ENCODE peak calls at places on chromosomes 1 and 21, in four cellular contexts. G, W, I and J are unnamed samples.
A peak's percentile ranks its signal among the peaks of the same experiment; 100 is the strongest.

GRCh38 chr1:165161130-165161529 is 195.4 kb downstream of the LMX1A start:
- DNase-seq in W (no peak), I (no peak), G (no peak), J (no peak)

GRCh38 chr1:116852910-116853309 is 56.8 kb upstream of the PTGFRN start:
- DNase-seq in G (no peak), I (no peak), W (no peak), J (no peak)

GRCh38 chr1:12552951-12553921 is 64.8 kb downstream of the DHRS3 start:
- DNase-seq in W (no peak), I (no peak), G (no peak), J (no peak)

GRCh38 chr1:84839544-84839943 is 53.5 kb downstream of the LPAR3 start:
- DNase-seq in I (no peak), G (no peak), W (no peak), J (no peak)

GRCh38 chr1:1203561-1204424 is 2.6 kb downstream of the TNFRSF18 start:
- DNase-seq in W (no peak), G (no peak), I (no peak), J (no peak)

GRCh38 chr21:37266515-37267221 is 466 bp downstream of the VPS26C start:
- DNase-seq in G (no peak), I (no peak), W (peak; percentile 60), J (peak; percentile 90)

GRCh38 chr1:199751962-199752687 is 275.4 kb upstream of the NR5A2 start:
- DNase-seq in I (no peak), G (no peak), W (no peak), J (no peak)

GRCh38 chr1:117615474-117615873 is 9.6 kb downstream of the TENT5C start:
- DNase-seq in W (no peak), I (no peak), G (no peak), J (no peak)

GRCh38 chr21:39367783-39368182 is 18.9 kb upstream of the HMGN1 start:
- DNase-seq in W (no peak), I (no peak), G (no peak), J (no peak)

GRCh38 chr21:39363607-39364555 is 15.0 kb upstream of the HMGN1 start:
- DNase-seq in I (no peak), W (no peak), G (no peak), J (no peak)

GRCh38 chr21:39366563-39366962 is 17.7 kb upstream of the HMGN1 start:
- DNase-seq in W (no peak), I (no peak), G (no peak), J (no peak)

GRCh38 chr21:39362733-39363132 is 13.8 kb upstream of the HMGN1 start:
- DNase-seq in I (no peak), G (no peak), W (no peak), J (no peak)

GRCh38 chr21:39364949-39365348 is 16.1 kb upstream of the HMGN1 start:
- DNase-seq in W (no peak), G (no peak), I (no peak), J (no peak)
- TF ChIP-seq POLR2AphosphoS5 in W (no peak), G (no peak), I (no peak), J (no peak)

DNA sequence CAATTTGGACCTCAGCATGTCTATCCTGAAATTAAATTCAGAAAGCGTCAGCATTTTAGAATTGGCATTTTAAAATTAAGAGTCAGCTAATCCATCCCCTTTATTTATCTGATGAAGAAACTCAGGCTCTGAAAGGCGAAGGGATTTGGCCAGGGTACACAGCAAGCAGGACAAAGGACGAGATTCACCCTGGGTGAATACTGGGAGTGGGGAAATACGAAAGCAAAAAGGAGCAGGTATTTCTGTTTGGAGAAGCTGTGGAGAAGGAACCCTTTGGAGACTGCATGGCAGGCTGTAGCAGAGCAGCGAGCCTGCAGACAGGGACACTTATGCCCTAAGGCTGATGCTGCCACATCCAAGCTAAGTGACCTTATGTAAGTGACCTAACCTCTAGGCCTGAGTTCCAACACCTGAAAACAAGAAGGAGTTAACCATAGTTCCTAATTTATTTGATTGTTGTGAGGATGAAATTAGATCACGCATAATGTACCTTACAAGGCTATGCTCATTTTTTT is 207.3 kb upstream of the C1orf87 start:
- DNase-seq in I (no peak), G (no peak), W (no peak), J (no peak)
- H3K4me3 ChIP-seq in I (no peak overlapping the region), G (no peak overlapping the region), W (no peak overlapping the region), J (no peak overlapping the region)

GRCh38 chr1:6286266-6286665 is 25.4 kb upstream of the GPR153 start:
- DNase-seq in I (no peak), W (no peak), G (no peak), J (no peak)

GRCh38 chr1:6288026-6288425 is 27.1 kb upstream of the GPR153 start:
- DNase-seq in I (no peak), W (no peak), G (no peak), J (no peak)

GRCh38 chr1:6288674-6289073 is 27.8 kb upstream of the GPR153 start:
- DNase-seq in G (no peak), W (no peak), I (no peak), J (no peak)

GRCh38 chr1:6287431-6287886 is 26.6 kb upstream of the GPR153 start:
- DNase-seq in W (no peak), I (no peak), G (no peak), J (no peak)

GRCh38 chr1:6287029-6287428 is 26.1 kb upstream of the GPR153 start:
- DNase-seq in G (no peak), W (no peak), I (no peak), J (no peak)
- TF ChIP-seq CTCF in G (no peak), W (no peak), I (no peak), J (no peak)

GRCh38 chr1:206578959-206579358 is 33.3 kb downstream of the EIF2D start:
- DNase-seq in I (no peak), G (no peak), W (no peak), J (no peak)

GRCh38 chr1:206580438-206581113 is 31.7 kb downstream of the EIF2D start:
- DNase-seq in W (no peak), G (no peak), I (no peak), J (no peak)

GRCh38 chr1:206581571-206581981 is 30.7 kb downstream of the EIF2D start:
- DNase-seq in W (no peak), I (no peak), G (no peak), J (no peak)

GRCh38 chr1:206578115-206578935 is 33.9 kb downstream of the EIF2D start:
- DNase-seq in I (no peak), W (no peak), G (no peak), J (no peak)

DNA sequence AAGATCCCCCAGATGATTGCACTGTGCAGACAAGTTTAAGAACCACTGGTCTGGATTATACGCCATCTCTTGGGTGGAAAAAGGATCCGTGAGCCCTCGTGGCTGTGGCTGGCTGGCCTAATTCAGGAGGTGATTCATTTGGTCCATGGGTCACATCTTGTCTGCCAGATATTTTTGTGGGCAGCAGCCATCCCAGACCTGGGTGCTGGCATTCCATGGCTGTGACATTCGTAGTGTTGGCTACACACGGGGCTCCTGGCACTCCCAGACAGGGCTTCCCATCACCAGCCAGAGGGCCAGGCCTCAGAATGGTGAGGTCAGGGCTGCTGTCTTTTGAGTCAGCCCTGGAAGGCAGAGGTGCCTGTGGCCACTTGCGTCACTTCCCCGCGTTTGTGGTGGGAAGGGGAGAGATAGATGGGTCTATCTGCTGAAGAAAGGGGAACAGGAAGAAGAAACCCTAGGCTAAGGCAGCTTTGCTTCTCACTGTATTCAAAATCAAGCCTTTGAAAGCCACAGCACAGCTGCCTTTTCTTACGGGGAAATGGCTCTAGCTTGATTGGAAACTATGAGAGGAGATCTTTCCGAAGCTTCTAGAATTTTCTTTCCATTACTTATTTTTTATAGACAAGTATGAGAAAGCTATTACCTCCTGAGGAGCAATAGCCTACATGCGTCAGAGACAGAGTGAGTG is 32.4 kb downstream of the EIF2D start:
- DNase-seq in G (no peak), W (peak; percentile 72), I (no peak), J (no peak)
- TF ChIP-seq POLR2AphosphoS5 in G (no peak), W (peak; percentile 44), I (no peak), J (peak; percentile 27)

DNA sequence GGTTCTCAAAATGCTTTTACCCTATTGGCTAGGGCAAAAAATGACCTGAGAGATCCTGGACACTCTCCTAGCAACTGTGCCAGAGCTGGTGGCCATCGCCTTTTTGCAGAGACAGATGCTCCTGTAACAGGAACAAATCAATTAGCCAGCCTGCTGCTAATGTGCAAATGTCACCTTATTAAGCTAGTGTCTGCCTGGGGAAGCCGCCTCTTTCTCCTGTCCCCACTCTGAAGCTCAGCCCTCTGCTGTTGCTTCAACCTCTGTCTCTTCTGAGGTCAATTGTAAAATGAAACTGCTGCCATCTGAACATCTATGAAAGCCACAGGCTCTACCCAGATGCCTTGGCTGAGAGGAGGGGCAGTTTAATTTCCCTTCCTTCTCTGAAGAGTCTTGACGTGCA is 85.5 kb upstream of the CACNA1E start:
- DNase-seq in I (no peak), W (no peak), G (no peak), J (no peak)
- H3K4me3 ChIP-seq in I (no peak overlapping the region), W (no peak overlapping the region), G (no peak overlapping the region), J (no peak overlapping the region)

DNA sequence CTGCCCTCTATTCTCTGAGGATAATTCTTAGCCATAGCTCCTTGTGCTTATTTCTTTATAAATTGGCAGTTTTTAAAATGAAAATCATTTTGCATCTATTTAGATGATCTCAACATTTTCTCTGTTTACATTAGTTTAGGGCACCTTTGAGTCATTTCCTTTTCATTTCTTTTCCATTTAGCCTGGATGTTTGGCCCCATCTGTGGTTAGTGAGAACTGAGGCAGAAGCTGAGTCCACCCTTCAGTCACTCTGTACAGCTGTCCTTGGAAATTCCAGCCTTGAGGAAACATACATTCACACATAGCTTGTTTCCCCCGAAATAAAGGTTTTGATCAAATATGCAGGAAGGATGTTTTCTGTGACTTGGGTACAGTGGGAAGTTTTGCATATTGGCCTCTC is 123.7 kb downstream of the NTNG1 start:
- DNase-seq in G (no peak), W (no peak), I (no peak), J (no peak)
- TF ChIP-seq CTCF in G (no peak), W (no peak), I (no peak), J (no peak)

GRCh38 chr1:15741183-15741850 is 982 bp upstream of the TMEM82 start:
- DNase-seq in W (peak; percentile 92), G (no peak), I (peak; percentile 32), J (no peak)
- TF ChIP-seq POLR2AphosphoS5 in W (peak; percentile 74), G (no peak), I (no peak), J (peak; percentile 42)

GRCh38 chr1:78096976-78097375 is 51.2 kb downstream of the GIPC2 start:
- DNase-seq in G (no peak), I (no peak), W (no peak), J (no peak)
- H3K4me3 ChIP-seq in G (no peak overlapping the region), I (no peak overlapping the region), W (no peak overlapping the region), J (no peak overlapping the region)

GRCh38 chr1:114108741-114109255 is 44.9 kb downstream of the SYT6 start:
- DNase-seq in G (no peak), I (no peak), W (no peak), J (no peak)
- TF ChIP-seq CTCF in G (no peak), I (no peak), W (no peak), J (no peak)